ENCODE peak calls at places on chromosomes 3 and 15, in ten cellular contexts. K is psoas muscle; G is RWPE2; V is cardiac muscle cell; M is effector memory CD4-positive, alpha-beta T cell; T is Peyer's patch; S is uterus; E is PC-9; D is GM23338; A is aorta. C is an unnamed sample.
A peak's percentile ranks its signal among the peaks of the same experiment; 100 is the strongest.

GRCh38 chr15:91816942-91817341 is 36.6 kb upstream of the SLCO3A1 start:
- DNase-seq in K (no peak), G (no peak), V (no peak), M (no peak), T (no peak), S (no peak), E (no peak), D (no peak), A (no peak), C (no peak)

GRCh38 chr3:58899159-58899952 is 150.5 kb downstream of the CFAP20DC start:
- DNase-seq in K (no peak), G (no peak), V (peak; percentile 59), M (no peak), T (peak; percentile 52), S (peak; percentile 54), E (no peak), D (no peak), A (no peak), C (peak; percentile 5)

GRCh38 chr3:150975096-150975991 is 2.8 kb upstream of the CLRN1 start:
- DNase-seq in K (no peak), G (no peak), V (no peak), M (no peak), T (no peak), S (no peak), E (no peak), D (no peak), A (no peak), C (no peak)

GRCh38 chr3:141019244-141019643 is 31.9 kb upstream of the SPSB4 start:
- DNase-seq in K (peak; percentile 49), G (no peak), V (no peak), M (no peak), T (no peak), S (no peak), E (no peak), D (no peak), A (no peak), C (no peak)

GRCh38 chr3:69499899-69500316 is 114.0 kb upstream of the FRMD4B start:
- DNase-seq in K (peak; percentile 64), G (no peak), V (no peak), M (no peak), T (no peak), S (peak; percentile 51), E (no peak), D (no peak), A (peak; percentile 75), C (no peak)

GRCh38 chr3:7340795-7341194 is 479.9 kb downstream of the GRM7 start:
- DNase-seq in K (no peak), G (no peak), V (no peak), M (no peak), T (no peak), S (no peak), E (no peak), D (no peak), A (no peak), C (no peak)

GRCh38 chr15:85804481-85805165 is 9.9 kb upstream of the KLHL25 start:
- DNase-seq in K (no peak), G (no peak), V (no peak), M (no peak), T (no peak), S (no peak), E (no peak), D (no peak), A (peak; percentile 36), C (no peak)

GRCh38 chr3:101179637-101180036 is 140.7 kb downstream of the IMPG2 start:
- DNase-seq in K (no peak), G (no peak), V (no peak), M (no peak), T (no peak), S (no peak), E (no peak), D (no peak), A (no peak), C (no peak)

GRCh38 chr15:80076321-80077318 is 17.1 kb downstream of the ZFAND6 start:
- DNase-seq in K (no peak), G (no peak), V (no peak), M (no peak), T (no peak), S (no peak), E (no peak), D (no peak), A (no peak), C (no peak)

GRCh38 chr15:76328962-76329361 is 7.6 kb upstream of the ISL2 start:
- DNase-seq in K (no peak), G (no peak), V (no peak), M (no peak), T (no peak), S (no peak), E (peak; percentile 46), D (no peak), A (no peak), C (no peak)

GRCh38 chr3:127490271-127491023 is 100.1 kb downstream of the TPRA1 start:
- DNase-seq in K (no peak), G (no peak), V (no peak), M (no peak), T (no peak), S (no peak), E (no peak), D (no peak), A (no peak), C (no peak)

GRCh38 chr3:34225828-34226227 is 427.4 kb downstream of the PDCD6IP start:
- DNase-seq in K (no peak), G (no peak), V (no peak), M (no peak), T (no peak), S (no peak), E (no peak), D (no peak), A (no peak), C (no peak)

GRCh38 chr3:36804295-36805055 is 40.1 kb upstream of the DCLK3 start:
- DNase-seq in K (no peak), G (no peak), V (no peak), M (no peak), T (no peak), S (no peak), E (no peak), D (peak; percentile 39), A (no peak), C (no peak)

GRCh38 chr3:106765342-106765741 is 611.9 kb upstream of the CCDC54 start:
- DNase-seq in K (no peak), G (peak; percentile 84), V (no peak), M (no peak), T (no peak), S (no peak), E (peak; percentile 82), D (no peak), A (no peak), C (no peak)

GRCh38 chr3:71928215-71928614 is 143.3 kb upstream of the PROK2 start:
- DNase-seq in K (no peak), G (no peak), V (no peak), M (no peak), T (no peak), S (no peak), E (no peak), D (no peak), A (no peak), C (no peak)

GRCh38 chr15:38577405-38577987 is 12.9 kb upstream of the RASGRP1 start:
- DNase-seq in K (no peak), G (no peak), V (no peak), M (no peak), T (no peak), S (no peak), E (no peak), D (no peak), A (no peak), C (no peak)

GRCh38 chr3:36893137-36893557 is 51.7 kb downstream of the TRANK1 start:
- DNase-seq in K (no peak), G (no peak), V (no peak), M (peak; percentile 35), T (no peak), S (no peak), E (no peak), D (peak; percentile 40), A (no peak), C (no peak)

GRCh38 chr3:14278265-14278798 is 99.7 kb downstream of the LSM3 start:
- DNase-seq in K (no peak), G (no peak), V (no peak), M (no peak), T (peak; percentile 39), S (no peak), E (no peak), D (no peak), A (no peak), C (no peak)
- H3K36me3 ChIP-seq in K (no peaks in the 10 kb centered on the region), G (no peaks in the 10 kb centered on the region), V (no peaks in the 10 kb centered on the region), M (no peaks in the 10 kb centered on the region), T (no peaks in the 10 kb centered on the region), S (no peaks in the 10 kb centered on the region), E (no peaks in the 10 kb centered on the region), D (no peaks in the 10 kb centered on the region), A (no peaks in the 10 kb centered on the region), C (no peaks in the 10 kb centered on the region)

DNA sequence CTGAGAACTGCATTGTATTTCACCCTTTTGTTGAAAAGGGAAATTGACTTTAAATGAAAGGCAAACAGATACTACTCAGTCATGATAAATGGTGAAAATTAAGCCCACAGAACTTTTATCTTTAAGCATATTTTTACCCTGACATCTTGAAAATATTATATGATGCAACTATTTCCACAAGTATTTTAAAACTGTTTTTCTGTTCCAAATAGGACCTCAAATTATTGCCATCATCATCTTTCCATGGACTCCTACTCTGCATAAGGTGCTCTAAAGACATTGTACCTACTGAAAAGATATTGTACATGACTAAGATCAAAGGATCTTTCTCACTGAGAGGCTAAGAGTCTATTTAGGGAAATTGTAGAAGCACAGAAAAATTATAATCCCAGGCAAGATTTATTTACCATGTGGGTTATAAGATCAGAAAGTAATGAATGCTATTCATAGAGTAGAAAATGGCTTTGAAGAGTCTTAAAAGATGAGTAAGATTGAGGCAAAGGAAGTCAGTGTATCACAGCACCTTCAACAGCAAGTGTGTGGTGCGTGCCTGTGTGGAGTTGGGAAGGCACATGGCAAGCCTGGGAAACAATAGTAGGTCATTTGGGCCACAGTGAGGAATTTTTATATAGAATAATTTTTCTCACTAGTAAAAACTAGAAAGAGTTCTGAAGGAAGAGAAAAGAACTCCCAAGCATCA is 68.8 kb downstream of the VGLL3 start:
- DNase-seq in K (no peak), G (no peak), V (no peak), M (no peak), T (no peak), S (no peak), E (no peak), D (peak; percentile 3), A (no peak), C (no peak)
- H3K27ac ChIP-seq in K (peak overlapping the region; percentile 10), G (peak overlapping the region; percentile 46), V (no peak overlapping the region), M (no peak overlapping the region), T (no peak overlapping the region), S (no peak overlapping the region), E (no peak overlapping the region), D (no peak overlapping the region), A (no peak overlapping the region), C (no peak overlapping the region)

DNA sequence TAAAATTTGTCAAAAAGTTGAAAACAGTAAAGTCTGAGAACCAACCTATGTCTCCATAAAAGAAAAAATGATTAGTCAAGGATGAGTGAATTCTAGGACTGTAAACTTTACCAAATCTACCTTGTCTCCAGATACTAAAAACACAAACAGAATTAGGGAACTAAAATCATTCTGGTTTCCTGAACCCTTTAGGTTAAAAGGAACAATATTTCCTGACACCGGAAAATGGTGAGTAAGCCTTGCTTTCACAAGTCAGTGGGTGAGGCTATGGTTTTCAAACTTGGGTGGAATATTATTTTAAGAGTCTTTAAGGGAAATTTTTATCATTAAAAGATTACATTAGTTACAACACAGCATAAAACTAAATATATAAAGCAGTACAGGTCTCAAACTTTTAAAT is 2.4 kb downstream of the SLC12A6 start:
- DNase-seq in K (no peak), G (no peak), V (no peak), M (no peak), T (no peak), S (no peak), E (no peak), D (no peak), A (no peak), C (no peak)
- H3K4me1 ChIP-seq in K (peaks cover 32% of the 10 kb centered on the region), G (peaks cover 18% of the 10 kb centered on the region), V (peaks cover 35% of the 10 kb centered on the region), M (peaks cover 23% of the 10 kb centered on the region), T (no peaks in the 10 kb centered on the region), S (peaks cover 10% of the 10 kb centered on the region), E (peaks cover 30% of the 10 kb centered on the region), D (peaks cover 13% of the 10 kb centered on the region), A (no peaks in the 10 kb centered on the region), C (peaks cover 66% of the 10 kb centered on the region)

GRCh38 chr3:9549600-9549999 is 4.0 kb downstream of the LHFPL4 start:
- DNase-seq in K (no peak), G (no peak), V (no peak), M (no peak), T (no peak), S (no peak), E (no peak), D (no peak), A (no peak), C (no peak)
- H3K36me3 ChIP-seq in K (no peaks in the 10 kb centered on the region), G (no peaks in the 10 kb centered on the region), V (no peaks in the 10 kb centered on the region), M (no peaks in the 10 kb centered on the region), T (no peaks in the 10 kb centered on the region), S (no peaks in the 10 kb centered on the region), E (no peaks in the 10 kb centered on the region), D (no peaks in the 10 kb centered on the region), A (no peaks in the 10 kb centered on the region), C (no peaks in the 10 kb centered on the region)

C was measured in CD8-positive, alpha-beta T cell.